ENCODE peak calls at places on chromosomes 16 and 17, in nine cellular contexts. H is stomach, Q is body of pancreas, C is IMR-90, G is breast epithelium, E is tibial nerve, M is HCT116, N is gastrocnemius medialis, U is K562. V is an unnamed sample.

GRCh38 chr16:89210904-89211515 is 6.5 kb upstream of the ZNF778 start:
- DNase-seq in E (no peak), N (no peak), G (no peak), C (peak), H (no peak), Q (no peak), M (no peak), U (no peak), V (no peak)

GRCh38 chr16:31023627-31024226 is 9.6 kb upstream of the STX4 start:
- DNase-seq in M (no peak), H (no peak), Q (no peak), E (no peak), U (no peak), N (no peak), C (no peak), G (no peak), V (no peak)

GRCh38 chr17:79802736-79803420 is 6.0 kb upstream of the CBX8 start:
- DNase-seq in M (no peak), Q (peak), N (no peak), E (no peak), G (no peak), H (no peak), C (no peak), U (peak), V (no peak)

GRCh38 chr17:79385962-79386563 is 224.8 kb downstream of the RBFOX3 start:
- DNase-seq in Q (no peak), H (no peak), C (no peak), G (no peak), M (no peak), U (no peak), N (no peak), E (no peak), V (no peak)

GRCh38 chr17:80782536-80783427 is 208.9 kb upstream of the CHMP6 start:
- DNase-seq in G (peak), Q (no peak), H (no peak), C (peak), M (no peak), N (no peak), E (no peak), U (no peak), V (no peak)

GRCh38 chr16:86662195-86662594 is 83.8 kb downstream of the FOXL1 start:
- DNase-seq in C (peak), Q (no peak), M (no peak), N (no peak), H (no peak), E (no peak), U (no peak), G (no peak), V (no peak)

GRCh38 chr16:85916141-85916890 is 17.4 kb downstream of the IRF8 start:
- DNase-seq in H (peak), C (no peak), G (no peak), Q (peak), N (no peak), E (no peak), U (no peak), M (no peak), V (no peak)

GRCh38 chr16:64440421-64440831 is 681.4 kb downstream of the CDH11 start:
- DNase-seq in E (peak), C (peak), Q (peak), G (no peak), H (no peak), M (no peak), N (peak), U (no peak), V (no peak)

GRCh38 chr16:67248401-67249177 is at the start of gene SLC9A5:
- DNase-seq in M (no peak), U (peak), E (no peak), C (no peak), G (no peak), Q (no peak), H (no peak), N (peak), V (peak)

GRCh38 chr17:73638556-73638955 is 5.7 kb downstream of the SDK2 start:
- DNase-seq in N (no peak), Q (no peak), U (no peak), G (no peak), E (no peak), M (no peak), H (peak), C (no peak), V (no peak)

GRCh38 chr17:71251276-71251675 is 869.5 kb upstream of the SOX9 start:
- DNase-seq in N (no peak), Q (no peak), M (no peak), H (no peak), E (no peak), C (peak), G (no peak), U (no peak), V (no peak)

DNA sequence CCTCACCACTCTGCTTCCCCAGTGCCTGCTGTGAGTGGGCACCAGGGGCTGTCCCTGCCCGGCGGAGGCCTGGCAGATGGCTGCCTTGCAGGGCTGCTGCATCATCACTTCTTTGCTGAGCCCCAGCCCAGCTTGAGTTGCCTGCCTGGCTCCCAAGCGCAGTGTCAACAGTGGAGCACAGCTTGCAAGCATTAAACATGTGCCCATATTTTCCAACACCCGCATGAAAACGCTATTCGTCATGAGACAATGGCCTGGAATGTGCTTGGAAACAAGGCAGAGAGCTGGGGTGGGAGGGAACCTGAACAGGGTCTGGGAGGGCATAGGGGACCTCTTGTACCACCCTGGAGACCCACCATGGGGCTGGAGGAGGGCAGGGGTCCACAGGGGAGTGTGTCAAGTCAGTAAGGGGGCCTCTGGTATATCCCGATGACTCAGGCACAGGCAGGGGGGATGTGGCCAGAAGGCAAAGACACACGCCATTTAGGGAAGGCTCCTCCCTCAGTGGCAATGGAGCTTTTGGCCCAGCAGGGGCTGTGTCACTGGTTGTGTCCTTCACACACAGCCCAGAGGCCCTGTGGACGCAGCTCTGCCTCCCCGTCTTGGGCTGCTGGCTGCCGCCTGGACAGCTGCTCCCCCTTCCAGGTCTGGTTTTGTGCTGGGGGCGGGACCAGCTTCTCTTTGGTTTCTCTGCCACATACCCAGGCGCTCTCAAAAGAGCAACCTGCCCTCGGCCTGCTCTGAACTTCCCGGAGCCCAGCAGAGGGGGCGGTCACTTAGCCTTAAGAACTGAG is 17.4 kb upstream of the MTSS2 start:
- DNase-seq in M (no peak), Q (no peak), C (peak), U (peak), E (no peak), N (peak), H (no peak), G (no peak), V (no peak)
- TF ChIP-seq POLR2A in M (no peak), Q (no peak), C (peak), U (no peak), E (peak), N (peak), H (no peak), G (no peak), V (no peak)

DNA sequence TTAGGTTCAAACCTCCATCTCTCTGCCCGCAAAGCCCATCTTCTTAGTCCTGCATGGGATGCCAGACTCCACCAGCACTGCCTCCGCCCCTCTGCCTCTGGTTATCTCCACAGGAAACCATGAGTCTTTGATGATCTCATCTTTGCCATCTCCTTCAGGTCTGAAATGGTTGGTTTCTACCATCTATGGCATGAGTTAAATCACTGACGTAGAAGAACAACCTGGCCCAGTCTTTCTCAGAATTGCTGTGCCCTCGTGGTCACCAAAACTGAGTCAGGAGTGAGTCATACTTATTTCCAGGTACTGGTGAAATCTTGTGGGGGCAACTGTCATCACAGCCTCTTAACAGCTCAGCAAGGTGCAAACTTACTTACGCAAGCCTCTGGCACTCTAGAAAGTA is 468.7 kb upstream of the C16orf82 start:
- DNase-seq in E (no peak), H (no peak), C (no peak), Q (no peak), U (peak), M (peak), N (no peak), G (no peak), V (no peak)
- TF ChIP-seq POLR2A in E (no peak), H (no peak), C (no peak), Q (no peak), U (no peak), M (no peak), N (no peak), G (no peak), V (no peak)

GRCh38 chr16:1343428-1344242 is 8.0 kb downstream of the TSR3 start:
- DNase-seq in Q (no peak), E (no peak), N (no peak), C (no peak), H (no peak), U (no peak), M (no peak), G (no peak), V (no peak)
- TF ChIP-seq POLR2A in Q (no peak), E (no peak), N (no peak), C (no peak), H (no peak), U (no peak), M (no peak), G (no peak), V (no peak)

DNA sequence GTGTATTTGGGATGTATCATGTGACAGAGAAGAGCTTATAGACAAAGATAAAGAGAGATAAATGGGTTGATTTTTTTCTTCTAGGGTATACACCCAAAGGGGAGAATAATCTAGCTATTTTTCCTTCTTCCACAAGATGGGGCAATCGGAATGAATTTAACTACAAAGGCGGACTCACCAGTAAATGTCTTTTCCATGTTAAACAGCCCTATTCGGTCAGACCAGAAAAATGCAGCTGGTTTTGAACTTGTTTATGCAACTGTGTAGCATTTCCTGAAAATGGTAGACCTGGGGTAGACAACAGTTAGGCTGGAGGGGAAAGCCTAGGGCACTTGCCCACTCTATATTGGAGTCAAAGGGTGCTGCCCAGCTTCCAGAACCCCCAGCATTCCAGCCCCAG is 477.1 kb downstream of the TOX3 start:
- DNase-seq in M (no peak), U (no peak), H (no peak), N (no peak), Q (no peak), G (no peak), E (no peak), C (peak), V (no peak)
- TF ChIP-seq POLR2A in M (no peak), U (no peak), H (no peak), N (no peak), Q (no peak), G (no peak), E (no peak), C (no peak), V (no peak)

GRCh38 chr16:57799619-57800212 is 2.6 kb downstream of the KIFC3 start:
- DNase-seq in H (no peak), E (no peak), Q (no peak), G (no peak), C (no peak), M (no peak), U (no peak), N (no peak), V (no peak)

GRCh38 chr16:57798953-57799618 is 3.2 kb downstream of the KIFC3 start:
- DNase-seq in Q (no peak), N (no peak), E (no peak), U (no peak), H (peak), G (no peak), M (no peak), C (no peak), V (no peak)

GRCh38 chr16:57801856-57802634 is at the start of gene KIFC3:
- DNase-seq in M (no peak), N (peak), U (peak), E (peak), G (no peak), H (peak), Q (peak), C (peak), V (peak)

GRCh38 chr16:57801098-57801855 is 1.0 kb downstream of the KIFC3 start:
- DNase-seq in H (no peak), N (no peak), U (no peak), C (peak), G (no peak), M (no peak), Q (no peak), E (no peak), V (no peak)

GRCh38 chr16:57800213-57801097 is 1.8 kb downstream of the KIFC3 start:
- DNase-seq in C (no peak), M (no peak), N (no peak), H (peak), G (no peak), U (no peak), Q (peak), E (no peak), V (no peak)
- TF ChIP-seq POLR2A in C (no peak), M (no peak), N (no peak), H (no peak), G (no peak), U (no peak), Q (no peak), E (no peak), V (no peak)

DNA sequence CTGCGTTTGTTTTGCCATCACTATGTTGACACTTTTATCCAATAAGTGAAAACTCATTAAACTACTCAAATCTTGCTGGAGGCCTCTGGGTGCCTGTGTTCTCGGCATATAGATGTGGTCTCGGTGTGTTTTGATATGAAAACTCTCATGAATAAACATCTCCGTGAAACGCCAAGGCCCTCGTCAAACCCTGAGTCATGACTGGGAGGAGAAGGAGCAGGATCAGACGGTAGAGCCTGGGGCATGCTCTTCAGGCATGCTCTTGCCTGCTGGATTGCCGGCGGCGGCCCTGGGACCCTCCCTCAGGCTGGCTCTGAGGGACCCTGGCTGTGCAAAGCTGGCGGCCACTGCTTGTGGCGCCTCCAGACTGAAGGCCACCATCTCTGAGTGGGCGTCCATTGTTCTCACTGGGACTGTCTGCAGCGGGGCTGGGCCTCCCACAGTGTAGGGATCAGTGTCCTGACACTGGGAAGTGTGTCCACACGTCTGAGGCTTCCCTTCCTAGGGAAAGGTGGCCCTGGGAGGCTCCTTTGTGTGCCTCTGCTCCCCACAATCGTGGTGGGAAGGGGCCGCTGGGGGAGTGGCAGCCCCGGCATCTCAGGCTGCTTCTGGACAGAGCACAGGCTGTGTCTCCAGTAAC is 1.7 kb upstream of the NPB start:
- DNase-seq in E (no peak), C (no peak), Q (no peak), U (no peak), N (no peak), H (no peak), M (no peak), G (no peak), V (no peak)
- TF ChIP-seq POLR2A in E (no peak), C (no peak), Q (no peak), U (peak), N (no peak), H (no peak), M (no peak), G (no peak), V (no peak)

GRCh38 chr16:306911-307370 is 24.0 kb downstream of the PDIA2 start:
- DNase-seq in E (no peak), H (no peak), U (no peak), M (no peak), G (no peak), C (no peak), Q (no peak), N (no peak), V (no peak)

GRCh38 chr16:307691-308312 is 24.8 kb downstream of the PDIA2 start:
- DNase-seq in H (no peak), N (no peak), M (no peak), G (no peak), U (no peak), C (no peak), Q (no peak), E (no peak), V (no peak)

GRCh38 chr16:309476-309875 is 26.5 kb downstream of the PDIA2 start:
- DNase-seq in M (no peak), N (no peak), G (no peak), E (no peak), C (no peak), H (no peak), U (no peak), Q (no peak), V (no peak)

GRCh38 chr16:303760-304505 is 21.0 kb downstream of the PDIA2 start:
- DNase-seq in G (no peak), H (no peak), M (no peak), E (no peak), C (no peak), U (no peak), Q (no peak), N (no peak), V (no peak)

GRCh38 chr16:305916-306315 is 23.0 kb downstream of the PDIA2 start:
- DNase-seq in G (no peak), M (no peak), E (no peak), N (no peak), U (no peak), H (no peak), Q (peak), C (no peak), V (no peak)
- TF ChIP-seq POLR2A in G (no peak), M (no peak), E (no peak), N (no peak), U (no peak), H (no peak), Q (no peak), C (no peak), V (no peak)

DNA sequence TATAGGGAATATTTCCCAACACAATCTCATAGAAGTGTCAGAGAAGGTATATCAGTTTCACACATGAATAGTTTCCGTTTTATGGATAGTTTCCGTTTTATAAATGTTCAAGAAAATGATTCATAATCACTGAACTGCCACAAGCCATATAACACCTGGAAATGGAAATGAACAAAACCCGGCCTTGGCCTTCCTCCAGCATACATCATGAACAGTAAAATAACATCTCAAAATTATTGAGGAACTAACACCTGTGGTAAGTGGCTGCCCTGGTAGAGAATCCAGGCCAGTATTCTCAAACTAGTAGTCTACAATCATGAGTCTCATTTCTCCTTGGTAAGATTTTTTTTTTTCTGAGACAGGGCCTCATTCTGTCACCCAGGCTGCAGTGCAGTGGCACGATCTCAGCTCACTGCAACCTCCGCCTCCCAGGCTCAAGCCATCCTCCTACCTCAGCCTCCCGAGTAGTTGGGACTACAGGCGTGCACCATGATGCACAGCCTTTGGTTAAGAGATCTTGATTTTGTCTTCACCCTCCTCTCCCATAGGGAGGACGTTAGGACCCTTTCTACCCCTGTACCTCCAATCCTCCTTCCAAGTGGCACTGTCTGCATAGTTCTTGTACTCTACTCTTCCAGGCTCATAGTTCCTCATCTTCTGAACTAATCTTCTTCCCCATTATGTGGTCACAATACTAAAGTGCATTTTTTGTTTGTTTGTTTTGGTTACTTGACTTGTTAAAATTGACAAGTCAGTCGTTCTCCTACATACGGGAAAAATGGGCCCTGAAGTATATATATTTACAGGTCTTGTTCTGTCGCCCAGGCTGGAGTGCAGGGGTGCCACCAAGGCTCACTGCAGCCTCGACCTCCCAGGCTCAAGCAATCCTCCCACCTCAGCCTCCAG is 15.0 kb upstream of the RGS9 start:
- DNase-seq in G (no peak), E (no peak), C (no peak), N (no peak), Q (no peak), H (no peak), M (no peak), U (no peak), V (no peak)
- TF ChIP-seq POLR2A in G (no peak), E (no peak), C (no peak), N (no peak), Q (no peak), H (no peak), M (peak), U (no peak), V (no peak)

DNA sequence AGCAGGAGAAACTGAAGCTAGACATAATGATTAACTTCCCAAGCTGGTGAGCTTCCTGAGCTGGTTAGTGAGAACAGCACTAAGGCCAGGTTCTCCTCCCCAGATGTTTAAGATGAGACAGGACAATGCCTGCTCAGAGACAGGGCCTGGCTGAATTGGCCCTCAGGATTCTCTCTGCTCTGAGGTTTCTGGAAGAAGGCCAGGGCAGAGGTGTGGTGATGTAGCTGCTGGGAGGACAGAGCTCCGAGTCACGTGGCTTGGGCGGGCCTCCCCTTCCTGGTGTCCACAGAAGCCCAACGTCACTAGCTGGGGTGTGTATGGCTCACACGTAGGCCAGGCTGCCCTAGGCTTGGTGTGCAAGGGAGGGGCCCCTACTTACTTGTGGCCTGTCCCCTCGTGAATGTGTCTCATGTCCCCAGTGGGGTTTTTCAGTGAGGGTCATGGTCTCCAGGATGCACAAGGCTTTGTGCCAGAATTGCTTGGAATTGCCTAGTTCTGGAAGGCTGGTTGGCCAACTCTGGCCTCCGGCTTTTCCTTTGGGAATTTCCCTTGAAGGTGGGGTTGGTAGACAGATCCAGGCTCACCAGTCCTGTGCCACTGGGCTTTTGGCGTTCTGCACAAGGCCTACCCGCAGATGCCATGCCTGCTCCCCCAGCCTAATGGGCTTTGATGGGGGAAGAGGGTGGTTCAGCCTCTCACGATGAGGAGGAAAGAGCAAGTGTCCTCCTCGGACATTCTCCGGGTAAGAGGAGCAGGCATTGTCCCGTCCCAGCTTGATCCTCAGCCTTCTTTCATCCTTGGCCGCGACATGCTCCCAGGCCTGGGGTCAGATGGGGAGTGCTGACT is 3.4 kb downstream of the NOD2 start:
- DNase-seq in G (peak), N (peak), H (peak), M (peak), E (peak), Q (peak), C (peak), U (peak), V (no peak)
- TF ChIP-seq POLR2A in G (no peak), N (peak), H (no peak), M (no peak), E (no peak), Q (no peak), C (no peak), U (no peak), V (no peak)